ENCODE peak calls at places on chromosomes 3 and 15, in nine cellular contexts. One of them, this sample, is unnamed.

GRCh38 chr3:17352620-17353019 is 389.8 kb downstream of the TBC1D5 start:
- DNase-seq in GM23248: no peak
- DNase-seq in astrocyte: no peak
- DNase-seq in PC-3: no peak
- DNase-seq in fibroblast of lung: no peak
- DNase-seq in GM23338: no peak
- DNase-seq in H9: no peak
- DNase-seq in PC-9: no peak
- DNase-seq in IMR-90: no peak
- DNase-seq in this sample: no peak

GRCh38 chr3:160006282-160007163 is 17.9 kb downstream of the IL12A start:
- DNase-seq in GM23338: peak; percentile 73
- DNase-seq in PC-3: peak; percentile 84
- DNase-seq in astrocyte: peak; percentile 39
- DNase-seq in IMR-90: peak; percentile 77
- DNase-seq in H9: peak; percentile 46
- DNase-seq in fibroblast of lung: peak; percentile 85
- DNase-seq in PC-9: peak; percentile 60
- DNase-seq in GM23248: peak; percentile 82
- DNase-seq in this sample: peak; percentile 77

GRCh38 chr3:46124216-46125143 is 83.6 kb downstream of the CCR1 start:
- DNase-seq in PC-3: no peak
- DNase-seq in astrocyte: peak; percentile 42
- DNase-seq in H9: no peak
- DNase-seq in GM23338: no peak
- DNase-seq in PC-9: peak; percentile 88
- DNase-seq in fibroblast of lung: peak; percentile 84
- DNase-seq in IMR-90: peak; percentile 18
- DNase-seq in GM23248: peak; percentile 22
- DNase-seq in this sample: no peak

GRCh38 chr3:8324727-8325126 is 176.9 kb upstream of the LMCD1 start:
- DNase-seq in H9: peak; percentile 69
- DNase-seq in astrocyte: peak; percentile 30
- DNase-seq in PC-3: peak; percentile 58
- DNase-seq in GM23248: peak; percentile 68
- DNase-seq in fibroblast of lung: peak; percentile 39
- DNase-seq in PC-9: no peak
- DNase-seq in GM23338: peak; percentile 70
- DNase-seq in IMR-90: peak; percentile 27
- DNase-seq in this sample: peak; percentile 45

GRCh38 chr15:69392352-69392751 is 21.8 kb upstream of the KIF23 start:
- DNase-seq in GM23248: no peak
- DNase-seq in IMR-90: no peak
- DNase-seq in PC-9: no peak
- DNase-seq in fibroblast of lung: no peak
- DNase-seq in astrocyte: no peak
- DNase-seq in GM23338: no peak
- DNase-seq in PC-3: no peak
- DNase-seq in H9: no peak
- DNase-seq in this sample: no peak

GRCh38 chr3:179068779-179069530 is 2.7 kb downstream of the ZMAT3 start:
- DNase-seq in PC-9: no peak
- DNase-seq in GM23338: peak; percentile 50
- DNase-seq in GM23248: peak; percentile 71
- DNase-seq in H9: no peak
- DNase-seq in PC-3: peak; percentile 30
- DNase-seq in fibroblast of lung: peak; percentile 63
- DNase-seq in IMR-90: peak; percentile 40
- DNase-seq in astrocyte: no peak
- DNase-seq in this sample: no peak

GRCh38 chr3:45992820-45993219 is 2.8 kb downstream of the FYCO1 start:
- DNase-seq in H9: no peak
- DNase-seq in fibroblast of lung: no peak
- DNase-seq in PC-9: no peak
- DNase-seq in astrocyte: peak; percentile 93
- DNase-seq in GM23248: peak; percentile 82
- DNase-seq in GM23338: peak; percentile 46
- DNase-seq in PC-3: no peak
- DNase-seq in IMR-90: peak; percentile 63
- DNase-seq in this sample: no peak

GRCh38 chr15:40878785-40879184 is 4.8 kb upstream of the RHOV start:
- DNase-seq in GM23248: peak; percentile 66
- DNase-seq in PC-9: peak; percentile 85
- DNase-seq in astrocyte: peak; percentile 44
- DNase-seq in GM23338: no peak
- DNase-seq in H9: no peak
- DNase-seq in IMR-90: peak; percentile 70
- DNase-seq in PC-3: peak; percentile 88
- DNase-seq in fibroblast of lung: no peak
- DNase-seq in this sample: peak; percentile 63

GRCh38 chr3:134904333-134904771 is 109.3 kb downstream of the EPHB1 start:
- DNase-seq in H9: no peak
- DNase-seq in fibroblast of lung: no peak
- DNase-seq in astrocyte: no peak
- DNase-seq in PC-9: no peak
- DNase-seq in GM23338: no peak
- DNase-seq in PC-3: no peak
- DNase-seq in GM23248: no peak
- DNase-seq in IMR-90: no peak
- DNase-seq in this sample: no peak

GRCh38 chr15:74776851-74777768 is 4.8 kb upstream of the CSK start:
- DNase-seq in GM23338: peak; percentile 69
- DNase-seq in IMR-90: no peak
- DNase-seq in PC-9: no peak
- DNase-seq in PC-3: no peak
- DNase-seq in GM23248: peak; percentile 47
- DNase-seq in H9: peak; percentile 75
- DNase-seq in astrocyte: no peak
- DNase-seq in fibroblast of lung: no peak
- DNase-seq in this sample: no peak

GRCh38 chr15:93899817-93900216 is 331.5 kb upstream of the MCTP2 start:
- DNase-seq in IMR-90: no peak
- DNase-seq in GM23248: no peak
- DNase-seq in fibroblast of lung: no peak
- DNase-seq in PC-3: no peak
- DNase-seq in H9: no peak
- DNase-seq in astrocyte: no peak
- DNase-seq in GM23338: no peak
- DNase-seq in PC-9: no peak
- DNase-seq in this sample: no peak

GRCh38 chr3:8443829-8444791 is 57.5 kb upstream of the LMCD1 start:
- DNase-seq in astrocyte: peak; percentile 99
- DNase-seq in fibroblast of lung: peak; percentile 97
- DNase-seq in PC-9: peak; percentile 96
- DNase-seq in PC-3: peak; percentile 99
- DNase-seq in GM23248: peak; percentile 100
- DNase-seq in GM23338: peak; percentile 90
- DNase-seq in H9: peak; percentile 81
- DNase-seq in IMR-90: peak; percentile 99
- DNase-seq in this sample: peak; percentile 97

GRCh38 chr3:45059132-45059531 is 33.0 kb downstream of the CLEC3B start:
- DNase-seq in IMR-90: no peak
- DNase-seq in GM23338: no peak
- DNase-seq in H9: no peak
- DNase-seq in PC-3: no peak
- DNase-seq in GM23248: no peak
- DNase-seq in astrocyte: peak; percentile 23
- DNase-seq in fibroblast of lung: no peak
- DNase-seq in PC-9: no peak
- DNase-seq in this sample: no peak

GRCh38 chr3:107412376-107412775 is 35.1 kb downstream of the CCDC54 start:
- DNase-seq in PC-3: peak; percentile 28
- DNase-seq in H9: no peak
- DNase-seq in PC-9: no peak
- DNase-seq in astrocyte: peak; percentile 29
- DNase-seq in IMR-90: peak; percentile 49
- DNase-seq in GM23338: no peak
- DNase-seq in GM23248: peak; percentile 84
- DNase-seq in fibroblast of lung: no peak
- DNase-seq in this sample: no peak

DNA sequence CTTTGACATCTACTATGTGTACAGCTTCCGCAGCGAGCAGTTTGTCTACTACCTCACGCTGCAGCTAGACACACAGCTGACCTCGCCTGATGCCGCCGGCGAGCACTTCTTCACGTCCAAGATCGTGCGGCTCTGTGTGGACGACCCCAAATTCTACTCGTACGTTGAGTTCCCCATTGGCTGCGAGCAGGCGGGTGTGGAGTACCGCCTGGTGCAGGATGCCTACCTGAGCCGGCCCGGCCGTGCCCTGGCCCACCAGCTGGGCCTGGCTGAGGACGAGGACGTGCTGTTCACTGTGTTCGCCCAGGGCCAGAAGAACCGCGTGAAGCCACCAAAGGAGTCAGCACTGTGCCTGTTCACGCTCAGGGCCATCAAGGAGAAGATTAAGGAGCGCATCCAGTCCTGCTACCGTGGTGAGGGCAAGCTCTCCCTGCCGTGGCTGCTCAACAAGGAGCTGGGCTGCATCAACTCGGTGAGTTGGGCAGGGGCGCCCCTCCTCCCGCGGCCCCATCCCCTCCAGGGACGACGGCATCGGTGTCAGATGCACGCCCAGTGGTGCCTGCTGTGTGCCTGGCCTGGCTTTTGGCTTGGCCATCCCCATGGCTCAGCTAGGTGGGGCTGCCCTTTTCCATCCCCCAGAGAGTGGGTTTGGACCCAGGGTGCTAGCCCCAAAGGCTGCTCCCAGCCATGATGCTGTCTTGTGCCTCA is 6.6 kb downstream of the PLXNA1 start:
- DNase-seq in GM23338: no peak
- DNase-seq in PC-3: no peak
- DNase-seq in astrocyte: no peak
- DNase-seq in GM23248: no peak
- DNase-seq in IMR-90: no peak
- DNase-seq in H9: no peak
- DNase-seq in fibroblast of lung: no peak
- DNase-seq in PC-9: no peak
- DNase-seq in this sample: no peak
- H4K20me1 ChIP-seq in GM23338: peaks cover 3% of the 10 kb centered on the region
- H4K20me1 ChIP-seq in PC-3: peaks cover 14% of the 10 kb centered on the region
- H4K20me1 ChIP-seq in astrocyte: peaks cover 99% of the 10 kb centered on the region
- H4K20me1 ChIP-seq in GM23248: peaks cover 4% of the 10 kb centered on the region
- H4K20me1 ChIP-seq in IMR-90: peaks cover 98% of the 10 kb centered on the region
- H4K20me1 ChIP-seq in H9: no peaks in the 10 kb centered on the region
- H4K20me1 ChIP-seq in fibroblast of lung: no peaks in the 10 kb centered on the region
- H4K20me1 ChIP-seq in PC-9: peaks cover 92% of the 10 kb centered on the region
- H4K20me1 ChIP-seq in this sample: peaks cover 80% of the 10 kb centered on the region

DNA sequence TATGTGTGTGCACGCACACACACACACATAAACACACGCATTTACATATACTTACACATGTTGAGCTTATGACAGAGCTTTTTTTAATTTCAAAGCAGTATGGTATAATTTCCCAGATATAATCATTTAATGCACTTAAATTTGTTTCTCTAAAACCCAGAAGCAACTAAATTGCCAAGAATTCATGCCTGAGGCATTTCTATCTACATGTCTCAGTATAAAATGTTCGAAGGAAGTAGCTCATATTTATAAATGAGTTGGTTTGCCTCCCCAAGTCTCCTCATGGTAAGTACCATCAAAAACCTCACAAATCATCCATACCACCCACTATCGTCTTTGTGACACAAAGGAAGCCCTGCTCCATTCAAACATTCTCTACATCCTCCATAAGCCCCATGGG is 130.6 kb downstream of the RPL22L1 start:
- DNase-seq in H9: no peak
- DNase-seq in astrocyte: no peak
- DNase-seq in IMR-90: no peak
- DNase-seq in GM23338: no peak
- DNase-seq in PC-3: no peak
- DNase-seq in fibroblast of lung: no peak
- DNase-seq in GM23248: no peak
- DNase-seq in PC-9: no peak
- DNase-seq in this sample: no peak
- H4K20me1 ChIP-seq in H9: no peaks in the 10 kb centered on the region
- H4K20me1 ChIP-seq in astrocyte: no peaks in the 10 kb centered on the region
- H4K20me1 ChIP-seq in IMR-90: no peaks in the 10 kb centered on the region
- H4K20me1 ChIP-seq in GM23338: no peaks in the 10 kb centered on the region
- H4K20me1 ChIP-seq in PC-3: no peaks in the 10 kb centered on the region
- H4K20me1 ChIP-seq in fibroblast of lung: no peaks in the 10 kb centered on the region
- H4K20me1 ChIP-seq in GM23248: no peaks in the 10 kb centered on the region
- H4K20me1 ChIP-seq in PC-9: no peaks in the 10 kb centered on the region
- H4K20me1 ChIP-seq in this sample: no peaks in the 10 kb centered on the region

DNA sequence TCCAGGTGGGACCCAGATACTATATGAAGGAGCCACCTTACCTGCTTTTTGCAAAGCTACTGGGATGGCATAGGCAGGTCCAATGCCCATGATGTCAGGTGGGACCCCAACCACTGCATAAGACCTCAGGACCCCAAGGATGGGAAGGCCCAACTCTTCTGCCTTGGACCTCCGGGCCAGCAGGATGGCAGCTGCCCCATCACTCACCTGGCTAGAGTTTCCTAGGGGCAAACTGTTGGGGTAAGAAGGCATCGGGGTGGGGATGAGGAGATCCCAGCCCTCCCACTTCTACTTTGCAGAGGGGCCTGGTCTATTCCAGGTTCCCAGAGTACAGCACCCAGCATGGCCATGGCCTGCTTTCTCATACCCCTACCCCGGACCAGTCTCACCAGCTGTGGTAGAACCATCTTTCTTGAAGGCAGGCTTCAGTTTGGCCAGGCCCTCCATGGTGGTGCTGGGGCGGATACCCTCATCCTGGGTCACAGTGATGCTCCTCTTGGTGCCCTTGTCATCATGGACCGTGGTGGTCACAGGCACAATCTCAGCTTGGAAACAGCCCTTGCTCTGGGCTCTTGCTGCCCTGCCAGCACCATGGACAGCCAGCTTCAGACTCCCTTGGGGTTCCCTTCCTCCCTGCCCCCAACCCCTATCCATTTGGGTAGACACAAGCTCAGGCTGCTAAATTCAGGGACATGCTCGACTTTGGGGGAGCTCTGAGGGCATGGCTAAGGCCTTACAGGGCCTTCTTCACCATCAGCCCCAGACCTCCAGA is 10.6 kb downstream of the ACAA1 start:
- DNase-seq in H9: no peak
- DNase-seq in GM23338: no peak
- DNase-seq in PC-9: no peak
- DNase-seq in IMR-90: no peak
- DNase-seq in GM23248: no peak
- DNase-seq in PC-3: no peak
- DNase-seq in fibroblast of lung: no peak
- DNase-seq in astrocyte: no peak
- DNase-seq in this sample: no peak
- H4K20me1 ChIP-seq in H9: no peaks in the 10 kb centered on the region
- H4K20me1 ChIP-seq in GM23338: peaks cover 13% of the 10 kb centered on the region
- H4K20me1 ChIP-seq in PC-9: no peaks in the 10 kb centered on the region
- H4K20me1 ChIP-seq in IMR-90: no peaks in the 10 kb centered on the region
- H4K20me1 ChIP-seq in GM23248: no peaks in the 10 kb centered on the region
- H4K20me1 ChIP-seq in PC-3: no peaks in the 10 kb centered on the region
- H4K20me1 ChIP-seq in fibroblast of lung: no peaks in the 10 kb centered on the region
- H4K20me1 ChIP-seq in astrocyte: peaks cover 43% of the 10 kb centered on the region
- H4K20me1 ChIP-seq in this sample: peaks cover 9% of the 10 kb centered on the region

DNA sequence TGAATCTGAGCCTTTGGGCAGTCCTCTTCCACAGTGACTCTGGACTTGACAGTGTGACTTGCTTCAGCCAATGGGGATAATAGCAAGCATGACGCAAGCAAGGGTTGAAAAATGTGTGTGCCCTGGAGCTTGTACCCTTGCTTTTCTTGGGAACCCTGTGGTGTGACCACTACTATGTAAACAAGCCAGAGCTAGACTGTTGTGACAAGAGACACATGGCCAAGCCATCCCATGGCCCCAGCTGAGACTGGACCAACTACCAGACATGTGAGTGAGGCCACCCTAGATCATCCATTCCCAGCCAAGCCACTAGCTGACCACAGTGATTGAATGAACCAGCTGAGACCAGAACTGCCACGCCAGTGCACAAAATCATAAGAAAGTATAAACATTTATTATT is 11.8 kb downstream of the MYO1E start:
- DNase-seq in IMR-90: no peak
- DNase-seq in PC-3: no peak
- DNase-seq in astrocyte: peak; percentile 39
- DNase-seq in H9: no peak
- DNase-seq in GM23338: no peak
- DNase-seq in fibroblast of lung: peak; percentile 66
- DNase-seq in GM23248: no peak
- DNase-seq in PC-9: no peak
- DNase-seq in this sample: no peak
- H4K20me1 ChIP-seq in IMR-90: peaks cover 35% of the 10 kb centered on the region
- H4K20me1 ChIP-seq in PC-3: peaks cover 13% of the 10 kb centered on the region
- H4K20me1 ChIP-seq in astrocyte: peaks cover 87% of the 10 kb centered on the region
- H4K20me1 ChIP-seq in H9: no peaks in the 10 kb centered on the region
- H4K20me1 ChIP-seq in GM23338: no peaks in the 10 kb centered on the region
- H4K20me1 ChIP-seq in fibroblast of lung: no peaks in the 10 kb centered on the region
- H4K20me1 ChIP-seq in GM23248: no peaks in the 10 kb centered on the region
- H4K20me1 ChIP-seq in PC-9: peaks cover 15% of the 10 kb centered on the region
- H4K20me1 ChIP-seq in this sample: no peaks in the 10 kb centered on the region